ENCODE peak calls at places on chromosome 11, in four cellular contexts. P is astrocyte of the cerebellum, I is A549, A is AG04450. M is an unnamed sample.

GRCh38 chr11:2382927-2383822 is 6.1 kb downstream of the CD81 start:
- DNase-seq in P (no peak), I (no peak), A (no peak), M (no peak)

GRCh38 chr11:112004389-112004788 is 20.8 kb upstream of the DLAT start:
- DNase-seq in P (no peak), I (no peak), A (no peak), M (no peak)

GRCh38 chr11:90220391-90220790 is 2.5 kb downstream of the CHORDC1 start:
- DNase-seq in P (peak; percentile 24), I (no peak), A (no peak), M (no peak)

GRCh38 chr11:19698493-19699292 is 13.9 kb upstream of the NAV2 start:
- DNase-seq in P (no peak), I (no peak), A (peak; percentile 43), M (no peak)

GRCh38 chr11:91641153-91641552 is 583.5 kb upstream of the FAT3 start:
- DNase-seq in P (no peak), I (no peak), A (no peak), M (no peak)

GRCh38 chr11:114819028-114819427 is 140.7 kb downstream of the NXPE2 start:
- DNase-seq in P (no peak), I (no peak), A (no peak), M (no peak)

GRCh38 chr11:68107689-68108088 is 13.5 kb downstream of the CHKA start:
- DNase-seq in P (no peak), I (no peak), A (no peak), M (no peak)

GRCh38 chr11:14119357-14119756 is 156.8 kb downstream of the SPON1 start:
- DNase-seq in P (no peak), I (no peak), A (no peak), M (no peak)

GRCh38 chr11:118691926-118692830 is 12.7 kb upstream of the TREH start:
- DNase-seq in P (no peak), I (no peak), A (no peak), M (no peak)

GRCh38 chr11:122796128-122796717 is 42.1 kb upstream of the CRTAM start:
- DNase-seq in P (no peak), I (peak; percentile 19), A (no peak), M (no peak)

GRCh38 chr11:125588505-125588904 is 4.1 kb upstream of the STT3A start:
- DNase-seq in P (no peak), I (no peak), A (no peak), M (no peak)

GRCh38 chr11:118219244-118219643 is 5.6 kb downstream of the JAML start:
- DNase-seq in P (no peak), I (no peak), A (no peak), M (no peak)

GRCh38 chr11:92865352-92865751 is 104.1 kb upstream of the MTNR1B start:
- DNase-seq in P (no peak), I (no peak), A (no peak), M (no peak)

GRCh38 chr11:94869186-94869585 is 101.0 kb downstream of the AMOTL1 start:
- DNase-seq in P (no peak), I (no peak), A (no peak), M (no peak)

GRCh38 chr11:131859811-131860210 is 489.4 kb downstream of the NTM start:
- DNase-seq in P (no peak), I (no peak), A (no peak), M (no peak)

GRCh38 chr11:116499396-116500001 is 273.3 kb downstream of the BUD13 start:
- DNase-seq in P (no peak), I (peak; percentile 66), A (no peak), M (peak; percentile 15)

GRCh38 chr11:1741741-1742140 is 8.7 kb downstream of the IFITM10 start:
- DNase-seq in P (no peak), I (no peak), A (no peak), M (no peak)

GRCh38 chr11:6862961-6863360 is at the start of gene OR10A2:
- DNase-seq in P (peak; percentile 2), I (no peak), A (no peak), M (no peak)

GRCh38 chr11:131867457-131868257 is 497.2 kb downstream of the NTM start:
- DNase-seq in P (peak; percentile 81), I (peak; percentile 16), A (peak; percentile 81), M (no peak)

GRCh38 chr11:105265859-105266258 is 126.3 kb upstream of the CARD18 start:
- DNase-seq in P (no peak), I (no peak), A (no peak), M (no peak)

DNA sequence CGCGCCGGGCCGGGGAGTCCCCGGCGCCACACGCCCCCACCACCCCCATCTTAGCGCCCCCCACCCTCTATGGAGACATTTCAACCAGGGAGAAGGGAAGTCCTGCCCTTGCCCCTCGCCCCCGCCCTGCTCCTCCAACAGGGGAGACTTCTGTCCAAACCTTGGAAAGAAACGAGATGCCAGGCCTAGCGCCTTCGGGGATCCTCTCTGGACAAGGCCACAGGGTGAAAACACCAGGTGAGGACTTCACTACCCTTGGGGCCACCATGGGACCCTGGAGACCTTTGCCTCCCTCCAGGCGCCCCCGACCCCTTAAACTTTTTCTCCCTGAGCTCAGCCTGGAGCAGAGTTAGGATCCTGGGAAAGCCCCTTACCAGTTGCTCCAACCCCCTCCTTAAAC is 11.6 kb upstream of the NPAS4 start:
- DNase-seq in P (no peak), I (no peak), A (no peak), M (no peak)
- H3K4me3 ChIP-seq in P (no peak overlapping the region), I (peak overlapping the region; percentile 47), A (peak overlapping the region; percentile 59), M (no peak overlapping the region)

GRCh38 chr11:47615249-47615648 is 21.0 kb upstream of the C1QTNF4 start:
- DNase-seq in P (no peak), I (no peak), A (no peak), M (no peak)

GRCh38 chr11:47616726-47617416 is 22.7 kb upstream of the C1QTNF4 start:
- DNase-seq in P (peak; percentile 72), I (peak; percentile 63), A (peak; percentile 69), M (no peak)

GRCh38 chr11:47620836-47621378 is 21.5 kb downstream of the MTCH2 start:
- DNase-seq in P (no peak), I (no peak), A (no peak), M (no peak)

GRCh38 chr11:47617417-47617809 is 23.2 kb upstream of the C1QTNF4 start:
- DNase-seq in P (peak; percentile 64), I (no peak), A (peak; percentile 44), M (no peak)
- TF ChIP-seq CTCF in P (no peak), I (no peak), A (no peak), M (no peak)

DNA sequence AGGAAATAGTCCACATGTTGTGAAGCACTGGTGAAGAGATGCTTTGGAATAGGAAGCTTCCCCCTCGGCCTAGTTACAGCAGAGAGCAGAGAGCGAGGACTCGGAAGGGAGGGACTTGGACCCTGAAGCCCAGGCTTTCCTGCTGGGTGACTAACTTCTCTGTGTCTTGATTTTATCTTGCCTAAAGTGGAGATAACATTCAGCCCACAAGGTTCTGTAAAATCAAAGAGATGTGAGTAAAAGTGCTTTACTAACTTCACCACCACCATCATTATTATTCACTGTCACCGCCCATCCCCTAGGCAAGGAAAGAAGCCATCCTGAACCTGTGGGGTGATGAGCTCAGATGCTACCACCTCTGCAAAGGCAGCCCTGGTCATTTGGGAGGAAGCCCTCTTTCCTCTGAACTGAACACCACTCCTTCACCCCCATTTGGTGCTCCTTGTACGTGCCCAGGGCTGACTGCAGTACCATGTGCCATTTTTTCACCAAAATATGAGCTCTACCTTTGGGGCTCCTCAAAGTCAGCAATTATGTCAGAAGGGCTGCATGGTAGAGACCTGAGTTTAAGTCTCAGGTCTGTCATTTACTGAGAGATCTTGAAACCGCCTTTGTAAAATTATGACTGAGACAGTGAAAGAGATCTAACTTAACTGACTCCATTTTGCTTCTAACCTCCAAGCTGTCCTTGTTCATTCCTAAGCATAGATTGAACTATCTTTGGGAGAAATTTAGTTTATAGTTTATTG is 58.2 kb downstream of the THAP12 start:
- DNase-seq in P (no peak), I (no peak), A (no peak), M (no peak)
- H3K4me3 ChIP-seq in P (no peak overlapping the region), I (no peak overlapping the region), A (no peak overlapping the region), M (no peak overlapping the region)

GRCh38 chr11:46238078-46238966 is 39.1 kb upstream of the CREB3L1 start:
- DNase-seq in P (no peak), I (peak; percentile 77), A (no peak), M (no peak)
- TF ChIP-seq CTCF in P (no peak), I (no peak), A (no peak), M (no peak)

GRCh38 chr11:9619971-9620370 is 43.9 kb upstream of the SWAP70 start:
- DNase-seq in P (no peak), I (no peak), A (no peak), M (no peak)
- H3K4me3 ChIP-seq in P (no peak overlapping the region), I (no peak overlapping the region), A (no peak overlapping the region), M (no peak overlapping the region)

M was measured in epithelial cell of proximal tubule.